ENCODE peak calls at places on chromosomes 4 and X, in seven cellular contexts. Y, A, V, M, L, B and E are unnamed samples.

GRCh38 chr4:7823416-7823824 is 116.2 kb downstream of the AFAP1 start:
- DNase-seq in Y (no peak), A (peak), V (no peak), M (no peak), L (peak), B (peak), E (no peak)

GRCh38 chr4:113476800-113477199 is 284.7 kb downstream of the CAMK2D start:
- DNase-seq in Y (no peak), A (no peak), V (no peak), M (no peak), L (no peak), B (no peak), E (no peak)

GRCh38 chrX:140066262-140066661 is 100.9 kb upstream of the CXorf66 start:
- DNase-seq in Y (no peak), A (no peak), V (no peak), M (no peak), L (no peak), B (no peak), E (no peak)

GRCh38 chrX:118251251-118251650 is 94.7 kb upstream of the WDR44 start:
- DNase-seq in Y (no peak), A (no peak), V (no peak), M (no peak), L (no peak), B (no peak), E (no peak)

GRCh38 chrX:34655496-34656258 is 1.4 kb downstream of the TMEM47 start:
- DNase-seq in Y (no peak), A (no peak), V (no peak), M (no peak), L (no peak), B (no peak), E (no peak)

GRCh38 chr4:39061450-39061849 is 582 bp upstream of the KLHL5 start:
- DNase-seq in Y (no peak), A (no peak), V (no peak), M (no peak), L (no peak), B (no peak), E (no peak)

GRCh38 chr4:20687894-20688293 is 12.4 kb upstream of the PACRGL start:
- DNase-seq in Y (no peak), A (no peak), V (no peak), M (no peak), L (no peak), B (no peak), E (no peak)

GRCh38 chr4:149164282-149164681 is 651.4 kb downstream of the IQCM start:
- DNase-seq in Y (no peak), A (no peak), V (no peak), M (no peak), L (no peak), B (no peak), E (no peak)

GRCh38 chr4:2598661-2599654 is 62.5 kb downstream of the FAM193A start:
- DNase-seq in Y (no peak), A (peak), V (no peak), M (no peak), L (no peak), B (no peak), E (no peak)

GRCh38 chr4:101232074-101232776 is 115.1 kb downstream of the PPP3CA start:
- DNase-seq in Y (no peak), A (peak), V (no peak), M (no peak), L (peak), B (no peak), E (no peak)

GRCh38 chr4:77155631-77156345 is 1.2 kb upstream of the CCNG2 start:
- DNase-seq in Y (no peak), A (no peak), V (peak), M (no peak), L (no peak), B (no peak), E (no peak)

GRCh38 chr4:168453146-168453545 is 27.1 kb downstream of the DDX60L start:
- DNase-seq in Y (no peak), A (no peak), V (peak), M (peak), L (no peak), B (no peak), E (no peak)

GRCh38 chrX:106711375-106711774 is 15.1 kb upstream of the RNF128 start:
- DNase-seq in Y (no peak), A (no peak), V (no peak), M (no peak), L (no peak), B (no peak), E (no peak)